ENCODE peak calls at places on chromosomes 2 and 18, in six cellular contexts. D is MV-4-11; Y is GM06990; B is effector CD4-positive, alpha-beta T cell; A is renal cortical epithelial cell; I is fibroblast of lung. T is an unnamed sample.

GRCh38 chr18:2512059-2512458 is 59.2 kb downstream of the METTL4 start:
- DNase-seq in B (no peak), I (no peak), D (no peak), A (no peak), Y (no peak), T (no peak)

GRCh38 chr18:78602430-78602829 is 377.2 kb upstream of the SALL3 start:
- DNase-seq in Y (no peak), B (no peak), I (no peak), A (no peak), D (no peak), T (no peak)

GRCh38 chr18:44411971-44412370 is 268.7 kb upstream of the SETBP1 start:
- DNase-seq in D (no peak), Y (no peak), A (no peak), B (no peak), I (no peak), T (no peak)

GRCh38 chr2:71215447-71215846 is 11.5 kb downstream of the PAIP2B start:
- DNase-seq in B (no peak), I (no peak), Y (no peak), D (no peak), A (no peak), T (no peak)

GRCh38 chr18:32598144-32598543 is 127.5 kb upstream of the GAREM1 start:
- DNase-seq in B (no peak), A (no peak), I (no peak), D (no peak), Y (no peak), T (no peak)

GRCh38 chr2:14633451-14634211 is 1.1 kb downstream of the LRATD1 start:
- DNase-seq in A (no peak), Y (no peak), D (no peak), I (no peak), B (no peak), T (no peak)

GRCh38 chr2:222939208-222939846 is 78.5 kb downstream of the ACSL3 start:
- DNase-seq in Y (peak), I (peak), B (peak), A (peak), D (peak), T (peak)

GRCh38 chr18:10419420-10420103 is 34.9 kb upstream of the APCDD1 start:
- DNase-seq in B (no peak), D (peak), Y (no peak), I (peak), A (no peak), T (peak)

GRCh38 chr18:10225300-10225699 is 229.1 kb upstream of the APCDD1 start:
- DNase-seq in D (no peak), B (no peak), Y (no peak), I (no peak), A (no peak), T (no peak)

GRCh38 chr2:10377052-10377746 is 70.9 kb downstream of the ODC1 start:
- DNase-seq in A (no peak), Y (no peak), B (no peak), I (no peak), D (no peak), T (no peak)

GRCh38 chr18:73043231-73044000 is 175.6 kb upstream of the NETO1 start:
- DNase-seq in D (no peak), I (no peak), A (peak), B (no peak), Y (no peak), T (no peak)

GRCh38 chr2:158782616-158783015 is 12.5 kb upstream of the DAPL1 start:
- DNase-seq in B (no peak), D (no peak), A (peak), Y (no peak), I (no peak), T (no peak)

GRCh38 chr2:10229462-10230099 is 73.1 kb upstream of the HPCAL1 start:
- DNase-seq in Y (no peak), B (no peak), A (no peak), I (no peak), D (no peak), T (no peak)

GRCh38 chr2:234241656-234242445 is 191.3 kb downstream of the SPP2 start:
- DNase-seq in Y (no peak), B (no peak), D (no peak), I (peak), A (peak), T (peak)

GRCh38 chr2:168545439-168546082 is 89.5 kb downstream of the CERS6 start:
- DNase-seq in B (no peak), D (peak), A (peak), I (peak), Y (no peak), T (peak)

GRCh38 chr2:29562319-29562718 is 359.1 kb downstream of the ALK start:
- DNase-seq in I (no peak), A (no peak), Y (no peak), B (no peak), D (no peak), T (no peak)

GRCh38 chr2:238389985-238390682 is 36.6 kb upstream of the ASB1 start:
- DNase-seq in A (peak), B (no peak), I (peak), D (no peak), Y (no peak), T (no peak)

GRCh38 chr2:31004252-31004651 is 134.0 kb downstream of the GALNT14 start:
- DNase-seq in B (no peak), I (no peak), Y (no peak), D (no peak), A (peak), T (no peak)

GRCh38 chr18:9038277-9038871 is 64.1 kb upstream of the NDUFV2 start:
- DNase-seq in A (peak), D (no peak), Y (no peak), B (no peak), I (no peak), T (peak)

GRCh38 chr2:143125647-143126046 is 3.6 kb upstream of the ARHGAP15 start:
- DNase-seq in Y (no peak), D (peak), A (peak), I (peak), B (no peak), T (no peak)

GRCh38 chr2:85589982-85590791 is 5.4 kb upstream of the RNF181 start:
- DNase-seq in Y (no peak), D (peak), B (no peak), I (peak), A (peak), T (peak)

GRCh38 chr18:56661414-56662101 is 10.4 kb downstream of the WDR7 start:
- DNase-seq in I (peak), A (peak), Y (no peak), D (no peak), B (no peak), T (no peak)

GRCh38 chr18:54149078-54149697 is 75.3 kb downstream of the MBD2 start:
- DNase-seq in Y (peak), I (peak), A (peak), B (no peak), D (peak), T (peak)

GRCh38 chr2:42830922-42831574 is 38.7 kb upstream of the HAAO start:
- DNase-seq in D (no peak), B (no peak), I (no peak), Y (no peak), A (no peak), T (no peak)

GRCh38 chr2:128563348-128563687 is 244.7 kb upstream of the HS6ST1 start:
- DNase-seq in B (no peak), I (peak), Y (no peak), D (no peak), A (peak), T (peak)

GRCh38 chr2:135650721-135651120 is 90.9 kb upstream of the UBXN4 start:
- DNase-seq in B (no peak), Y (no peak), D (no peak), I (no peak), A (no peak), T (no peak)

GRCh38 chr2:207765541-207765940 is 4.2 kb downstream of the FZD5 start:
- DNase-seq in Y (no peak), A (peak), D (no peak), B (no peak), I (no peak), T (no peak)

GRCh38 chr2:163682695-163683094 is 53.1 kb downstream of the FIGN start:
- DNase-seq in D (peak), A (peak), B (no peak), Y (no peak), I (peak), T (peak)

GRCh38 chr2:171404719-171405118 is 29.1 kb downstream of the METTL8 start:
- DNase-seq in A (peak), I (no peak), B (no peak), D (no peak), Y (no peak), T (no peak)

GRCh38 chr2:43074052-43074451 is 152.4 kb downstream of the ZFP36L2 start:
- DNase-seq in D (no peak), A (no peak), Y (no peak), I (no peak), B (no peak), T (no peak)

GRCh38 chr18:45378308-45378707 is 237.0 kb upstream of the SLC14A2 start:
- DNase-seq in Y (no peak), I (no peak), D (no peak), A (no peak), B (no peak), T (no peak)

GRCh38 chr18:56282234-56283104 is 355.9 kb downstream of the TXNL1 start:
- DNase-seq in I (no peak), A (no peak), D (no peak), Y (no peak), B (no peak), T (no peak)

GRCh38 chr2:35871672-35872071 is 483.9 kb upstream of the CRIM1 start:
- DNase-seq in B (no peak), D (no peak), A (no peak), Y (no peak), I (no peak), T (no peak)

GRCh38 chr2:218860950-218861381 is 1.4 kb downstream of the WNT6 start:
- DNase-seq in Y (no peak), B (no peak), A (peak), I (peak), D (peak), T (peak)

T was measured in fibroblast of the aortic adventitia.